ENCODE peak calls at places on chromosomes 11 and 22, in ten cellular contexts. One of them, this sample, is unnamed.

GRCh38 chr11:107102692-107103463 is 84.6 kb upstream of the GUCY1A2 start:
- DNase-seq in adrenal gland: peak
- DNase-seq in NCI-H1092: no peak
- DNase-seq in stimulated activated CD4-positive, alpha-beta T cell treated with anti-CD3 and anti-CD28 coated beads, Interleukin-1b, Interleukin-23, amount 100 ng/mL, for 1 hour: no peak
- DNase-seq in activated CD8-positive, alpha-beta memory T cell treated with anti-CD3 and anti-CD28 coated beads, Interleukin-2, amount 50 U/mL, for 4 hours: no peak
- DNase-seq in lung: no peak
- DNase-seq in anterior cingulate cortex: no peak
- DNase-seq in effector memory CD4-positive, alpha-beta T cell: no peak
- DNase-seq in progenitor cell of endocrine pancreas: no peak
- DNase-seq in iris pigment epithelial cell: no peak
- DNase-seq in this sample: no peak

GRCh38 chr22:32880906-32881596 is 79.5 kb downstream of the TIMP3 start:
- DNase-seq in adrenal gland: peak
- DNase-seq in NCI-H1092: peak
- DNase-seq in stimulated activated CD4-positive, alpha-beta T cell treated with anti-CD3 and anti-CD28 coated beads, Interleukin-1b, Interleukin-23, amount 100 ng/mL, for 1 hour: no peak
- DNase-seq in activated CD8-positive, alpha-beta memory T cell treated with anti-CD3 and anti-CD28 coated beads, Interleukin-2, amount 50 U/mL, for 4 hours: no peak
- DNase-seq in lung: peak
- DNase-seq in anterior cingulate cortex: peak
- DNase-seq in effector memory CD4-positive, alpha-beta T cell: no peak
- DNase-seq in progenitor cell of endocrine pancreas: no peak
- DNase-seq in iris pigment epithelial cell: peak
- DNase-seq in this sample: no peak

GRCh38 chr11:61765550-61766253 is 13.3 kb downstream of the MYRF start:
- DNase-seq in adrenal gland: no peak
- DNase-seq in NCI-H1092: no peak
- DNase-seq in stimulated activated CD4-positive, alpha-beta T cell treated with anti-CD3 and anti-CD28 coated beads, Interleukin-1b, Interleukin-23, amount 100 ng/mL, for 1 hour: no peak
- DNase-seq in activated CD8-positive, alpha-beta memory T cell treated with anti-CD3 and anti-CD28 coated beads, Interleukin-2, amount 50 U/mL, for 4 hours: no peak
- DNase-seq in lung: no peak
- DNase-seq in anterior cingulate cortex: no peak
- DNase-seq in effector memory CD4-positive, alpha-beta T cell: no peak
- DNase-seq in progenitor cell of endocrine pancreas: no peak
- DNase-seq in iris pigment epithelial cell: no peak
- DNase-seq in this sample: no peak

GRCh38 chr22:17303840-17304779 is 65.2 kb upstream of the CECR2 start:
- DNase-seq in adrenal gland: no peak
- DNase-seq in NCI-H1092: no peak
- DNase-seq in stimulated activated CD4-positive, alpha-beta T cell treated with anti-CD3 and anti-CD28 coated beads, Interleukin-1b, Interleukin-23, amount 100 ng/mL, for 1 hour: peak
- DNase-seq in activated CD8-positive, alpha-beta memory T cell treated with anti-CD3 and anti-CD28 coated beads, Interleukin-2, amount 50 U/mL, for 4 hours: peak
- DNase-seq in lung: peak
- DNase-seq in anterior cingulate cortex: no peak
- DNase-seq in effector memory CD4-positive, alpha-beta T cell: peak
- DNase-seq in progenitor cell of endocrine pancreas: no peak
- DNase-seq in iris pigment epithelial cell: no peak
- DNase-seq in this sample: no peak

GRCh38 chr22:23180301-23180892 is at the start of gene BCR:
- DNase-seq in adrenal gland: peak
- DNase-seq in NCI-H1092: peak
- DNase-seq in stimulated activated CD4-positive, alpha-beta T cell treated with anti-CD3 and anti-CD28 coated beads, Interleukin-1b, Interleukin-23, amount 100 ng/mL, for 1 hour: peak
- DNase-seq in activated CD8-positive, alpha-beta memory T cell treated with anti-CD3 and anti-CD28 coated beads, Interleukin-2, amount 50 U/mL, for 4 hours: peak
- DNase-seq in lung: peak
- DNase-seq in anterior cingulate cortex: peak
- DNase-seq in effector memory CD4-positive, alpha-beta T cell: peak
- DNase-seq in progenitor cell of endocrine pancreas: peak
- DNase-seq in iris pigment epithelial cell: peak
- DNase-seq in this sample: no peak

GRCh38 chr11:96342131-96342970 is 644 bp downstream of the MAML2 start:
- DNase-seq in adrenal gland: no peak
- DNase-seq in NCI-H1092: no peak
- DNase-seq in stimulated activated CD4-positive, alpha-beta T cell treated with anti-CD3 and anti-CD28 coated beads, Interleukin-1b, Interleukin-23, amount 100 ng/mL, for 1 hour: no peak
- DNase-seq in activated CD8-positive, alpha-beta memory T cell treated with anti-CD3 and anti-CD28 coated beads, Interleukin-2, amount 50 U/mL, for 4 hours: no peak
- DNase-seq in lung: no peak
- DNase-seq in anterior cingulate cortex: no peak
- DNase-seq in effector memory CD4-positive, alpha-beta T cell: no peak
- DNase-seq in progenitor cell of endocrine pancreas: no peak
- DNase-seq in iris pigment epithelial cell: peak
- DNase-seq in this sample: no peak

GRCh38 chr22:17232406-17232805 is 13.2 kb upstream of the ADA2 start:
- DNase-seq in adrenal gland: no peak
- DNase-seq in NCI-H1092: peak
- DNase-seq in stimulated activated CD4-positive, alpha-beta T cell treated with anti-CD3 and anti-CD28 coated beads, Interleukin-1b, Interleukin-23, amount 100 ng/mL, for 1 hour: no peak
- DNase-seq in activated CD8-positive, alpha-beta memory T cell treated with anti-CD3 and anti-CD28 coated beads, Interleukin-2, amount 50 U/mL, for 4 hours: no peak
- DNase-seq in lung: no peak
- DNase-seq in anterior cingulate cortex: no peak
- DNase-seq in effector memory CD4-positive, alpha-beta T cell: no peak
- DNase-seq in progenitor cell of endocrine pancreas: no peak
- DNase-seq in iris pigment epithelial cell: no peak
- DNase-seq in this sample: no peak

GRCh38 chr11:69881467-69882269 is 62.5 kb upstream of the FGF3 start:
- DNase-seq in adrenal gland: no peak
- DNase-seq in NCI-H1092: no peak
- DNase-seq in stimulated activated CD4-positive, alpha-beta T cell treated with anti-CD3 and anti-CD28 coated beads, Interleukin-1b, Interleukin-23, amount 100 ng/mL, for 1 hour: no peak
- DNase-seq in activated CD8-positive, alpha-beta memory T cell treated with anti-CD3 and anti-CD28 coated beads, Interleukin-2, amount 50 U/mL, for 4 hours: no peak
- DNase-seq in lung: no peak
- DNase-seq in anterior cingulate cortex: no peak
- DNase-seq in effector memory CD4-positive, alpha-beta T cell: no peak
- DNase-seq in progenitor cell of endocrine pancreas: no peak
- DNase-seq in iris pigment epithelial cell: no peak
- DNase-seq in this sample: no peak

GRCh38 chr11:76561245-76561644 is 109.3 kb downstream of the LRRC32 start:
- DNase-seq in adrenal gland: no peak
- DNase-seq in NCI-H1092: no peak
- DNase-seq in stimulated activated CD4-positive, alpha-beta T cell treated with anti-CD3 and anti-CD28 coated beads, Interleukin-1b, Interleukin-23, amount 100 ng/mL, for 1 hour: no peak
- DNase-seq in activated CD8-positive, alpha-beta memory T cell treated with anti-CD3 and anti-CD28 coated beads, Interleukin-2, amount 50 U/mL, for 4 hours: no peak
- DNase-seq in lung: no peak
- DNase-seq in anterior cingulate cortex: no peak
- DNase-seq in effector memory CD4-positive, alpha-beta T cell: no peak
- DNase-seq in progenitor cell of endocrine pancreas: no peak
- DNase-seq in iris pigment epithelial cell: no peak
- DNase-seq in this sample: no peak

GRCh38 chr11:64519541-64519940 is 71.5 kb upstream of the SLC22A12 start:
- DNase-seq in adrenal gland: no peak
- DNase-seq in NCI-H1092: no peak
- DNase-seq in stimulated activated CD4-positive, alpha-beta T cell treated with anti-CD3 and anti-CD28 coated beads, Interleukin-1b, Interleukin-23, amount 100 ng/mL, for 1 hour: no peak
- DNase-seq in activated CD8-positive, alpha-beta memory T cell treated with anti-CD3 and anti-CD28 coated beads, Interleukin-2, amount 50 U/mL, for 4 hours: no peak
- DNase-seq in lung: no peak
- DNase-seq in anterior cingulate cortex: no peak
- DNase-seq in effector memory CD4-positive, alpha-beta T cell: no peak
- DNase-seq in progenitor cell of endocrine pancreas: no peak
- DNase-seq in iris pigment epithelial cell: no peak
- DNase-seq in this sample: no peak

GRCh38 chr22:35678836-35679235 is 30.6 kb downstream of the APOL6 start:
- DNase-seq in adrenal gland: no peak
- DNase-seq in NCI-H1092: no peak
- DNase-seq in stimulated activated CD4-positive, alpha-beta T cell treated with anti-CD3 and anti-CD28 coated beads, Interleukin-1b, Interleukin-23, amount 100 ng/mL, for 1 hour: no peak
- DNase-seq in activated CD8-positive, alpha-beta memory T cell treated with anti-CD3 and anti-CD28 coated beads, Interleukin-2, amount 50 U/mL, for 4 hours: no peak
- DNase-seq in lung: no peak
- DNase-seq in anterior cingulate cortex: no peak
- DNase-seq in effector memory CD4-positive, alpha-beta T cell: no peak
- DNase-seq in progenitor cell of endocrine pancreas: no peak
- DNase-seq in iris pigment epithelial cell: no peak
- DNase-seq in this sample: no peak

GRCh38 chr11:119572481-119573424 is 149.8 kb upstream of the THY1 start:
- DNase-seq in adrenal gland: no peak
- DNase-seq in NCI-H1092: no peak
- DNase-seq in stimulated activated CD4-positive, alpha-beta T cell treated with anti-CD3 and anti-CD28 coated beads, Interleukin-1b, Interleukin-23, amount 100 ng/mL, for 1 hour: no peak
- DNase-seq in activated CD8-positive, alpha-beta memory T cell treated with anti-CD3 and anti-CD28 coated beads, Interleukin-2, amount 50 U/mL, for 4 hours: no peak
- DNase-seq in lung: no peak
- DNase-seq in anterior cingulate cortex: no peak
- DNase-seq in effector memory CD4-positive, alpha-beta T cell: no peak
- DNase-seq in progenitor cell of endocrine pancreas: no peak
- DNase-seq in iris pigment epithelial cell: no peak
- DNase-seq in this sample: no peak

GRCh38 chr11:1072116-1072820 is 2.4 kb upstream of the MUC2 start:
- DNase-seq in adrenal gland: no peak
- DNase-seq in NCI-H1092: no peak
- DNase-seq in stimulated activated CD4-positive, alpha-beta T cell treated with anti-CD3 and anti-CD28 coated beads, Interleukin-1b, Interleukin-23, amount 100 ng/mL, for 1 hour: no peak
- DNase-seq in activated CD8-positive, alpha-beta memory T cell treated with anti-CD3 and anti-CD28 coated beads, Interleukin-2, amount 50 U/mL, for 4 hours: peak
- DNase-seq in lung: no peak
- DNase-seq in anterior cingulate cortex: no peak
- DNase-seq in effector memory CD4-positive, alpha-beta T cell: no peak
- DNase-seq in progenitor cell of endocrine pancreas: no peak
- DNase-seq in iris pigment epithelial cell: peak
- DNase-seq in this sample: no peak

GRCh38 chr22:46149998-46150549 is at the start of gene PPARA:
- DNase-seq in adrenal gland: peak
- DNase-seq in NCI-H1092: no peak
- DNase-seq in stimulated activated CD4-positive, alpha-beta T cell treated with anti-CD3 and anti-CD28 coated beads, Interleukin-1b, Interleukin-23, amount 100 ng/mL, for 1 hour: peak
- DNase-seq in activated CD8-positive, alpha-beta memory T cell treated with anti-CD3 and anti-CD28 coated beads, Interleukin-2, amount 50 U/mL, for 4 hours: peak
- DNase-seq in lung: peak
- DNase-seq in anterior cingulate cortex: peak
- DNase-seq in effector memory CD4-positive, alpha-beta T cell: peak
- DNase-seq in progenitor cell of endocrine pancreas: peak
- DNase-seq in iris pigment epithelial cell: peak
- DNase-seq in this sample: peak

GRCh38 chr11:81869337-81870065 is 864.2 kb downstream of the FAM181B start:
- DNase-seq in adrenal gland: no peak
- DNase-seq in NCI-H1092: no peak
- DNase-seq in stimulated activated CD4-positive, alpha-beta T cell treated with anti-CD3 and anti-CD28 coated beads, Interleukin-1b, Interleukin-23, amount 100 ng/mL, for 1 hour: peak
- DNase-seq in activated CD8-positive, alpha-beta memory T cell treated with anti-CD3 and anti-CD28 coated beads, Interleukin-2, amount 50 U/mL, for 4 hours: peak
- DNase-seq in lung: no peak
- DNase-seq in anterior cingulate cortex: no peak
- DNase-seq in effector memory CD4-positive, alpha-beta T cell: peak
- DNase-seq in progenitor cell of endocrine pancreas: no peak
- DNase-seq in iris pigment epithelial cell: no peak
- DNase-seq in this sample: no peak